ENCODE peak calls at places on chromosome 6, in four cellular contexts. One of them, this sample, is unnamed.

GRCh38 chr6:26284537-26285142 is 80.4 kb upstream of the BTN3A2 start:
- DNase-seq in GM23248: peak
- DNase-seq in RWPE1: no peak
- DNase-seq in smooth muscle cell of the brain vasculature: no peak
- DNase-seq in this sample: peak

GRCh38 chr6:50815436-50816114 is 3.1 kb upstream of the TFAP2B start:
- DNase-seq in smooth muscle cell of the brain vasculature: peak
- DNase-seq in RWPE1: peak
- DNase-seq in GM23248: peak
- DNase-seq in this sample: no peak

GRCh38 chr6:108748959-108749358 is 99.3 kb upstream of the ARMC2 start:
- DNase-seq in RWPE1: peak
- DNase-seq in smooth muscle cell of the brain vasculature: no peak
- DNase-seq in GM23248: no peak
- DNase-seq in this sample: no peak

GRCh38 chr6:82144007-82144851 is 103.3 kb downstream of the IBTK start:
- DNase-seq in RWPE1: peak
- DNase-seq in smooth muscle cell of the brain vasculature: peak
- DNase-seq in GM23248: peak
- DNase-seq in this sample: peak

GRCh38 chr6:131231103-131231502 is 95.8 kb downstream of the AKAP7 start:
- DNase-seq in GM23248: peak
- DNase-seq in RWPE1: peak
- DNase-seq in smooth muscle cell of the brain vasculature: no peak
- DNase-seq in this sample: no peak

GRCh38 chr6:161370882-161371281 is 97.0 kb upstream of the AGPAT4 start:
- DNase-seq in smooth muscle cell of the brain vasculature: peak
- DNase-seq in RWPE1: peak
- DNase-seq in GM23248: peak
- DNase-seq in this sample: peak

GRCh38 chr6:133542056-133542821 is 301.1 kb downstream of the EYA4 start:
- DNase-seq in RWPE1: no peak
- DNase-seq in GM23248: peak
- DNase-seq in smooth muscle cell of the brain vasculature: no peak
- DNase-seq in this sample: no peak

GRCh38 chr6:170209354-170210025 is 81.4 kb downstream of the DLL1 start:
- DNase-seq in GM23248: no peak
- DNase-seq in RWPE1: no peak
- DNase-seq in smooth muscle cell of the brain vasculature: no peak
- DNase-seq in this sample: no peak

GRCh38 chr6:1348675-1349074 is 36.8 kb downstream of the FOXQ1 start:
- DNase-seq in RWPE1: no peak
- DNase-seq in smooth muscle cell of the brain vasculature: no peak
- DNase-seq in GM23248: peak
- DNase-seq in this sample: no peak

GRCh38 chr6:96460052-96460700 is 61.4 kb upstream of the UFL1 start:
- DNase-seq in RWPE1: no peak
- DNase-seq in smooth muscle cell of the brain vasculature: no peak
- DNase-seq in GM23248: no peak
- DNase-seq in this sample: no peak

GRCh38 chr6:14635195-14635594 is 517.6 kb downstream of the CD83 start:
- DNase-seq in GM23248: no peak
- DNase-seq in smooth muscle cell of the brain vasculature: no peak
- DNase-seq in RWPE1: no peak
- DNase-seq in this sample: no peak

GRCh38 chr6:3036861-3037469 is 31.3 kb upstream of the RIPK1 start:
- DNase-seq in GM23248: no peak
- DNase-seq in RWPE1: no peak
- DNase-seq in smooth muscle cell of the brain vasculature: no peak
- DNase-seq in this sample: no peak

GRCh38 chr6:39322306-39322850 is at the start of gene KCNK16:
- DNase-seq in RWPE1: no peak
- DNase-seq in smooth muscle cell of the brain vasculature: no peak
- DNase-seq in GM23248: no peak
- DNase-seq in this sample: no peak

GRCh38 chr6:36599791-36600209 is 5.6 kb downstream of the SRSF3 start:
- DNase-seq in RWPE1: peak
- DNase-seq in GM23248: peak
- DNase-seq in smooth muscle cell of the brain vasculature: no peak
- DNase-seq in this sample: no peak

GRCh38 chr6:39847216-39847615 is 55.0 kb downstream of the DAAM2 start:
- DNase-seq in GM23248: peak
- DNase-seq in RWPE1: no peak
- DNase-seq in smooth muscle cell of the brain vasculature: no peak
- DNase-seq in this sample: no peak

GRCh38 chr6:135149376-135149775 is 31.7 kb upstream of the MYB start:
- DNase-seq in GM23248: no peak
- DNase-seq in RWPE1: no peak
- DNase-seq in smooth muscle cell of the brain vasculature: no peak
- DNase-seq in this sample: no peak

GRCh38 chr6:20156824-20157223 is 55.4 kb downstream of the MBOAT1 start:
- DNase-seq in RWPE1: no peak
- DNase-seq in GM23248: no peak
- DNase-seq in smooth muscle cell of the brain vasculature: no peak
- DNase-seq in this sample: peak

GRCh38 chr6:167094820-167095637 is 27.9 kb upstream of the CCR6 start:
- DNase-seq in smooth muscle cell of the brain vasculature: no peak
- DNase-seq in RWPE1: no peak
- DNase-seq in GM23248: no peak
- DNase-seq in this sample: no peak

GRCh38 chr6:35365599-35366596 is 23.5 kb downstream of the PPARD start:
- DNase-seq in smooth muscle cell of the brain vasculature: no peak
- DNase-seq in GM23248: no peak
- DNase-seq in RWPE1: no peak
- DNase-seq in this sample: no peak

GRCh38 chr6:74946961-74947360 is 258.9 kb downstream of the COL12A1 start:
- DNase-seq in GM23248: peak
- DNase-seq in RWPE1: peak
- DNase-seq in smooth muscle cell of the brain vasculature: no peak
- DNase-seq in this sample: no peak

GRCh38 chr6:137970368-137970767 is 103.3 kb downstream of the TNFAIP3 start:
- DNase-seq in RWPE1: no peak
- DNase-seq in GM23248: no peak
- DNase-seq in smooth muscle cell of the brain vasculature: no peak
- DNase-seq in this sample: no peak

GRCh38 chr6:3489961-3490621 is 33.2 kb upstream of the SLC22A23 start:
- DNase-seq in smooth muscle cell of the brain vasculature: no peak
- DNase-seq in GM23248: peak
- DNase-seq in RWPE1: no peak
- DNase-seq in this sample: no peak

GRCh38 chr6:100925756-100926155 is 44.6 kb upstream of the ASCC3 start:
- DNase-seq in RWPE1: no peak
- DNase-seq in GM23248: no peak
- DNase-seq in smooth muscle cell of the brain vasculature: no peak
- DNase-seq in this sample: no peak

GRCh38 chr6:39453956-39454524 is 131.5 kb upstream of the KCNK16 start:
- DNase-seq in GM23248: peak
- DNase-seq in smooth muscle cell of the brain vasculature: no peak
- DNase-seq in RWPE1: no peak
- DNase-seq in this sample: no peak

GRCh38 chr6:50819906-50820589 is 1.4 kb downstream of the TFAP2B start:
- DNase-seq in RWPE1: no peak
- DNase-seq in smooth muscle cell of the brain vasculature: no peak
- DNase-seq in GM23248: peak
- DNase-seq in this sample: no peak

GRCh38 chr6:29976588-29977424 is 34.5 kb downstream of the HLA-A start:
- DNase-seq in smooth muscle cell of the brain vasculature: no peak
- DNase-seq in GM23248: peak
- DNase-seq in RWPE1: peak
- DNase-seq in this sample: peak

GRCh38 chr6:16635810-16636602 is 125.3 kb downstream of the ATXN1 start:
- DNase-seq in smooth muscle cell of the brain vasculature: no peak
- DNase-seq in GM23248: peak
- DNase-seq in RWPE1: peak
- DNase-seq in this sample: peak

GRCh38 chr6:26205625-26206574 is 118.7 kb downstream of the HFE start:
- DNase-seq in RWPE1: no peak
- DNase-seq in smooth muscle cell of the brain vasculature: no peak
- DNase-seq in GM23248: peak
- DNase-seq in this sample: peak

GRCh38 chr6:107542170-107542569 is 52.3 kb downstream of the SOBP start:
- DNase-seq in smooth muscle cell of the brain vasculature: no peak
- DNase-seq in GM23248: no peak
- DNase-seq in RWPE1: no peak
- DNase-seq in this sample: no peak

GRCh38 chr6:4518506-4518905 is 257.7 kb upstream of the CDYL start:
- DNase-seq in smooth muscle cell of the brain vasculature: no peak
- DNase-seq in GM23248: peak
- DNase-seq in RWPE1: no peak
- DNase-seq in this sample: no peak

GRCh38 chr6:83708970-83709747 is at the start of gene SNAP91:
- DNase-seq in smooth muscle cell of the brain vasculature: no peak
- DNase-seq in RWPE1: no peak
- DNase-seq in GM23248: no peak
- DNase-seq in this sample: no peak

GRCh38 chr6:16163535-16164300 is 34.8 kb downstream of the MYLIP start:
- DNase-seq in smooth muscle cell of the brain vasculature: no peak
- DNase-seq in GM23248: no peak
- DNase-seq in RWPE1: peak
- DNase-seq in this sample: no peak

GRCh38 chr6:156752666-156753301 is 24.4 kb upstream of the ARID1B start:
- DNase-seq in RWPE1: no peak
- DNase-seq in GM23248: no peak
- DNase-seq in smooth muscle cell of the brain vasculature: no peak
- DNase-seq in this sample: no peak

This sample was measured in PC-9.